ENCODE peak calls at places on chromosomes 2 and 18, in four cellular contexts. G is K562, X is GM12878, P is HepG2. Q is an unnamed sample.

GRCh38 chr18:8501044-8501443 is 108.2 kb upstream of the RAB12 start:
- DNase-seq in G (no peak), P (no peak), X (no peak), Q (no peak)

GRCh38 chr18:48454146-48454796 is 45.1 kb upstream of the ZBTB7C start:
- DNase-seq in G (no peak), P (peak), X (no peak), Q (no peak)

GRCh38 chr2:32479224-32479623 is 122.4 kb downstream of the BIRC6 start:
- DNase-seq in P (no peak), G (peak), X (no peak), Q (no peak)

GRCh38 chr2:159797468-159798375 is at the start of gene CD302:
- DNase-seq in X (no peak), G (peak), P (peak), Q (peak)

GRCh38 chr2:223747392-223748042 is 89.9 kb downstream of the AP1S3 start:
- DNase-seq in P (no peak), G (no peak), X (no peak), Q (no peak)

GRCh38 chr2:58194451-58194850 is 46.7 kb downstream of the FANCL start:
- DNase-seq in G (no peak), X (no peak), P (no peak), Q (no peak)

GRCh38 chr18:5720132-5720531 is 175.2 kb downstream of the TMEM200C start:
- DNase-seq in X (no peak), P (no peak), G (no peak), Q (no peak)

GRCh38 chr2:165016772-165017411 is 61.6 kb upstream of the SLC38A11 start:
- DNase-seq in X (no peak), G (no peak), P (peak), Q (peak)

GRCh38 chr2:138255670-138256069 is 245.9 kb upstream of the SPOPL start:
- DNase-seq in X (no peak), P (no peak), G (no peak), Q (no peak)

GRCh38 chr18:8121942-8122480 is 487.2 kb upstream of the RAB12 start:
- DNase-seq in G (peak), X (no peak), P (no peak), Q (no peak)

GRCh38 chr2:233430091-233430490 is 75.8 kb downstream of the DGKD start:
- DNase-seq in P (no peak), G (no peak), X (no peak), Q (no peak)

GRCh38 chr2:224513991-224514390 is 71.2 kb downstream of the CUL3 start:
- DNase-seq in X (no peak), P (no peak), G (no peak), Q (no peak)

GRCh38 chr18:79405781-79406575 is 10.2 kb downstream of the NFATC1 start:
- DNase-seq in X (peak), P (no peak), G (no peak), Q (no peak)

GRCh38 chr2:4745596-4745995 is 946.6 kb upstream of the SOX11 start:
- DNase-seq in X (no peak), G (no peak), P (no peak), Q (no peak)

GRCh38 chr2:70767699-70768584 is at the start of gene ADD2:
- DNase-seq in X (no peak), P (no peak), G (peak), Q (peak)

GRCh38 chr2:234251326-234252271 is 201.1 kb downstream of the SPP2 start:
- DNase-seq in P (peak), G (no peak), X (no peak), Q (no peak)

GRCh38 chr2:96449637-96450036 is 55.5 kb downstream of the NEURL3 start:
- DNase-seq in G (no peak), P (no peak), X (no peak), Q (no peak)

GRCh38 chr2:83594261-83594660 is 864.8 kb downstream of the SUCLG1 start:
- DNase-seq in X (no peak), P (no peak), G (no peak), Q (no peak)

GRCh38 chr2:208713066-208713465 is 306.5 kb downstream of the PTH2R start:
- DNase-seq in P (no peak), X (no peak), G (no peak), Q (no peak)

GRCh38 chr18:9949315-9949714 is 35.5 kb downstream of the VAPA start:
- DNase-seq in G (no peak), P (no peak), X (no peak), Q (no peak)

GRCh38 chr2:156110890-156111289 is 221.6 kb downstream of the NR4A2 start:
- DNase-seq in P (peak), X (no peak), G (peak), Q (peak)

GRCh38 chr2:231110551-231110950 is 14.3 kb downstream of the HTR2B start:
- DNase-seq in G (no peak), P (no peak), X (no peak), Q (no peak)

GRCh38 chr2:31008571-31009114 is 129.6 kb downstream of the GALNT14 start:
- DNase-seq in P (no peak), G (no peak), X (no peak), Q (peak)

GRCh38 chr2:127420039-127420864 is 2.0 kb downstream of the PROC start:
- DNase-seq in G (no peak), P (no peak), X (no peak), Q (no peak)

GRCh38 chr18:7452331-7452730 is 114.8 kb upstream of the PTPRM start:
- DNase-seq in G (peak), X (no peak), P (peak), Q (peak)

GRCh38 chr2:98823196-98824166 is 92.5 kb upstream of the MGAT4A start:
- DNase-seq in X (no peak), G (no peak), P (no peak), Q (no peak)

GRCh38 chr2:230890696-230891095 is 26.0 kb downstream of the ITM2C start:
- DNase-seq in P (no peak), G (no peak), X (no peak), Q (no peak)

GRCh38 chr2:191539068-191539467 is 138.9 kb upstream of the NABP1 start:
- DNase-seq in G (peak), P (no peak), X (no peak), Q (peak)

GRCh38 chr2:74498500-74499268 is 719 bp downstream of the LBX2 start:
- DNase-seq in X (no peak), G (no peak), P (no peak), Q (no peak)

GRCh38 chr2:74501335-74502071 is 2.1 kb upstream of the LBX2 start:
- DNase-seq in P (peak), G (peak), X (no peak), Q (no peak)

GRCh38 chr2:74500578-74500946 is 1.2 kb upstream of the LBX2 start:
- DNase-seq in P (no peak), X (no peak), G (no peak), Q (no peak)

GRCh38 chr2:74499269-74499939 is at the start of gene LBX2:
- DNase-seq in P (no peak), G (no peak), X (no peak), Q (no peak)

DNA sequence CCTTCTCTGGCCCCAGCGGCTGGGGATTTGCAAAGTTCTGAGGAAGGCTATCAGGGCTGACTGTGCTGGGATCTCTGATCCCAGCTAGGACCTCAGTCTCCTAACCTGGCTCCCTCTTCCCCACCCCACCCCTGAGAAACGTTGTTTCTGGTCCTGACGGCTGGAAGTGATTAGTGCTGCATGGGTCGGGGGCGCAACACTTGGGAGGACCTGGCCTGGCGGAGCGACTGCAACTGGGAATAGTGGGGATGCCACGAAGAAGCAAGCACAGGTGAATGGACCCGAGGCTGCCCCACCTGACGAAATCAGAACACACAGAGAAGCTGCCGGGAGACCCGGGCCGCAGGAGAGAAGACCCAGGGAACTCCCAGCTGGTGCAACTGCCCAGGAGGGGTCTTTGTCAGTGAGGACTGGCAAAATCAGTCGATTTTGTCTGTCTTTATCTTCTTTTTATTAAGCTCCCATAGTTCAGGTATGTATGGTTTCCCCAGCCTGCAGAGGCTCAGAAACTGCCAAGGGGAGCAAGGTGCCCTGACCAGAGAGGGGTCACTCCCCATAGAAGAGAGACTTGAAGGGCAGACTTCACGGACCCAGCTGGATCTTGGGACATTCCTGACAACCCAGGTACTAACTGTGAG is 656 bp upstream of the LBX2 start:
- DNase-seq in P (no peak), G (no peak), X (no peak), Q (no peak)
- TF ChIP-seq FOXM1 in P (no peak), G (no peak), X (no peak), Q (no peak)

GRCh38 chr18:69397096-69397495 is 3.6 kb upstream of the DOK6 start:
- DNase-seq in X (no peak), G (no peak), P (no peak), Q (no peak)
- TF ChIP-seq BHLHE40 in X (no peak), G (no peak), P (no peak), Q (no peak)

GRCh38 chr2:199602271-199602895 is 144.6 kb upstream of the SATB2 start:
- DNase-seq in G (peak), X (no peak), P (peak), Q (peak)

GRCh38 chr2:199607914-199608313 is 150.2 kb upstream of the SATB2 start:
- DNase-seq in P (no peak), X (no peak), G (no peak), Q (no peak)

GRCh38 chr2:199603748-199604291 is 146.1 kb upstream of the SATB2 start:
- DNase-seq in P (no peak), X (no peak), G (no peak), Q (no peak)

GRCh38 chr2:199606193-199606780 is 148.5 kb upstream of the SATB2 start:
- DNase-seq in P (no peak), X (no peak), G (peak), Q (peak)

GRCh38 chr2:199602896-199603482 is 145.2 kb upstream of the SATB2 start:
- DNase-seq in P (no peak), G (no peak), X (no peak), Q (no peak)
- TF ChIP-seq TARDBP in P (no peak), G (no peak), X (no peak), Q (no peak)

GRCh38 chr2:240213476-240214391 is 73.3 kb upstream of the OTOS start:
- DNase-seq in P (no peak), X (no peak), G (no peak), Q (no peak)

GRCh38 chr2:240214790-240215675 is 74.6 kb upstream of the OTOS start:
- DNase-seq in P (no peak), X (no peak), G (no peak), Q (no peak)

GRCh38 chr2:240217431-240218301 is 77.2 kb upstream of the OTOS start:
- DNase-seq in P (no peak), X (no peak), G (peak), Q (no peak)

GRCh38 chr2:240216197-240216596 is 75.7 kb upstream of the OTOS start:
- DNase-seq in X (no peak), G (no peak), P (no peak), Q (no peak)

DNA sequence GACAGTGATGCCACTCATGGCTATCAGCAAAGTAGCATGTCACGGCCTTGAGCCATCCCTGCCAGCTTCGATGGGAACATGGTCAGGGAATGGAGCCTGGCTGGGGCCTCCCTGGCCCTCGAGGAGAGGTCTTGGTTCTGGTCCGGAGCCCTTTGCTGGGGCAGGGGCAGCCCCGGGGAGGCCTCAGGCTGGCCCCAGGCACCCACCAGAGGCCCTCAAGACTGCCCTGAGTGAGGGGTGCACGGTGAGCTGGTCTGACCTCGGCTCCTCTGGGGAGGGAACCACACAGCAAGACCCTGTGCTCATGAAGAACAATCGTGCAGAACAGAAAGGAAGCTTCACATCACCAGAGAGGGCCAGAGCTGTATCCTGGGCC is 75.2 kb upstream of the OTOS start:
- DNase-seq in G (no peak), P (no peak), X (no peak), Q (no peak)
- TF ChIP-seq FOXM1 in G (no peak), P (no peak), X (no peak), Q (no peak)

GRCh38 chr2:158578703-158579330 is 122.1 kb downstream of the PKP4 start:
- DNase-seq in X (no peak), P (no peak), G (no peak), Q (no peak)

GRCh38 chr2:158575051-158575635 is 118.4 kb downstream of the PKP4 start:
- DNase-seq in P (no peak), X (no peak), G (no peak), Q (no peak)

GRCh38 chr2:158570869-158571268 is 114.1 kb downstream of the PKP4 start:
- DNase-seq in X (no peak), P (no peak), G (no peak), Q (no peak)

GRCh38 chr2:158569284-158569683 is 112.5 kb downstream of the PKP4 start:
- DNase-seq in P (no peak), X (no peak), G (no peak), Q (no peak)

DNA sequence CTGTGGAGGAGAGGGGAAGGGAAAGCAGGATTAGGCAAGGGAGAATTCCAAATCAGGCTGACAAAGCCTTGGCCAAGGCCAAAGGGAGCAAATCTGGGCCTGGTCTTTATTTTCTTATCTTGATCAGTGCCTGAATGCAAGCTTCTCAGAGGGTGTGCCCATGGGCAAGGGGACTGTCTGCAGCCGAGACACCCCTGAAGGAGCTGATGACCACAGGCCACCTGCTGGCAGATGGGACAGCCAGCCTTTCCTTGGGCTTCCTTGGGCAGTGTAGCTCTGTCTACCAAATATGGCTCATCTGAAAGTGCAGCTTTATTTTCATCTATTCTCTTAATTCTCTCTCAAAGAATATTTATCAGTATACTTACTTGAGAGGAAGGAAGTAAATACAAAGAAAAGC is 117.0 kb downstream of the PKP4 start:
- DNase-seq in G (no peak), X (no peak), P (no peak), Q (no peak)
- TF ChIP-seq BHLHE40 in G (no peak), X (no peak), P (no peak), Q (no peak)

DNA sequence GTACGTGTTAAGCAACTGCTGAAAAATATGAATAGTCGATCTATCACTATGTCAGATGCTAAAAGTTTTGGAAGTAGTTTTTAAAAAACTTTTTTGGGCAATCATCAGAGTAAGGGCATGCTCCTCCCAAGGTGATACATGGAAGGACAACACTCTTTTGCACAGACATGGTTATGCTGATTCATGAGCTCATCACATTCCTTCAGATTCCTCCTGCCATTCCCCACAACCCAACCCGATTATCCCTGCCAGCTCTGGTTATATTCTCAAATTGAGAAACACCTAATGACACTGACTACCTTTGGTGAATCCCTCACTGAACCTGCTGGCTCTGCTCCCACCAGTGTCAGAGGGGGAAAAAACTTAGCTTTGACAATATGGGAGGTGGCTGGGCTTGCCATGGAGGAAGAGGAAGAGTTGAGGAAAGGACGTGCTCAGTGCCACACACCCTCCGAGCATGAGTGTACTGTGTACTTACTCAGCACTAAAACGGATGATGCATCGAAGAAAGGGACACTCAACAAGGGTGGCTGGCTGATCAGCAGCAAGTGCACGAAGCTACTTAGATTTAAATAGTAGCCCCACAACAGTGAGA is 83.9 kb upstream of the RNU4ATAC start:
- DNase-seq in G (no peak), X (no peak), P (no peak), Q (no peak)
- TF ChIP-seq TARDBP in G (no peak), X (no peak), P (no peak), Q (no peak)

DNA sequence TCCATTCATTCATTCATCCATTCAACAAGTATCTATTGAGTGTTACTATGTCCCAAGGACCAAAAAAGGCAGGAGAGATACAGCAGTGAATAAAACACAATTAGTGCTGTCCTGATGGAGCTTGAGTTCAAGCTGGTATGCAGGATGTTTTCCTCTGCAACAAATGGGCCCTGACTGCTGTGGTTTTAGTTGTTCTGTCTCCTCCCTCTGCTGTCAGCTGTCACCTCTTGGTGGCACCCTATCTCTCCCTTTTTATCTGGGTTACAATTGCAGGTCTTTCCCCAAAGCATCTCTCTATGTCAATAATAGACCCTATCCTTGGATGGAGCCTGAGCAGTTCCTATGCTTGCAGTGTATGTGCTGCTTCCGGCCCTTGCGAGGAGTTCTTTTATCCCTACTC is 304.8 kb downstream of the PDE11A start:
- DNase-seq in P (no peak), G (no peak), X (no peak), Q (no peak)
- TF ChIP-seq FOXM1 in P (no peak), G (no peak), X (no peak), Q (no peak)

Q was measured in HEK293T.